ENCODE peak calls at places on chromosomes 6 and 20, in six cellular contexts. N is NAMALWA, B is upper lobe of right lung, Z is AG04450, R is right cardiac atrium, A is nucleus accumbens. C is an unnamed sample.

GRCh38 chr6:45930419-45931059 is 85.1 kb downstream of the CLIC5 start:
- DNase-seq in N (peak), B (peak), Z (peak), R (peak), A (peak), C (no peak)

GRCh38 chr20:3640259-3640658 is 22.9 kb downstream of the GFRA4 start:
- DNase-seq in N (no peak), B (no peak), Z (no peak), R (no peak), A (no peak), C (no peak)

GRCh38 chr6:111972714-111973678 is 80.9 kb upstream of the CCN6 start:
- DNase-seq in N (no peak), B (no peak), Z (peak), R (peak), A (no peak), C (peak)

GRCh38 chr20:51661609-51662178 is 106.5 kb downstream of the ATP9A start:
- DNase-seq in N (no peak), B (no peak), Z (no peak), R (no peak), A (no peak), C (no peak)

GRCh38 chr20:62161347-62161746 is 17.8 kb downstream of the SS18L1 start:
- DNase-seq in N (no peak), B (no peak), Z (no peak), R (no peak), A (no peak), C (no peak)

GRCh38 chr20:55947701-55948100 is 57.6 kb downstream of the CBLN4 start:
- DNase-seq in N (no peak), B (no peak), Z (no peak), R (no peak), A (no peak), C (no peak)

GRCh38 chr20:25005220-25005619 is 12.7 kb upstream of the APMAP start:
- DNase-seq in N (no peak), B (peak), Z (no peak), R (no peak), A (no peak), C (no peak)

GRCh38 chr6:170423814-170424633 is 117.5 kb downstream of the FAM120B start:
- DNase-seq in N (no peak), B (no peak), Z (no peak), R (no peak), A (no peak), C (no peak)

GRCh38 chr6:44661221-44661609 is 273.7 kb downstream of the CDC5L start:
- DNase-seq in N (no peak), B (no peak), Z (no peak), R (no peak), A (no peak), C (no peak)

GRCh38 chr6:160974304-160974771 is 17.2 kb upstream of the MAP3K4 start:
- DNase-seq in N (no peak), B (no peak), Z (peak), R (peak), A (no peak), C (no peak)

GRCh38 chr20:59822291-59823029 is 111.0 kb downstream of the SYCP2 start:
- DNase-seq in N (no peak), B (no peak), Z (no peak), R (no peak), A (no peak), C (no peak)

GRCh38 chr20:61230-61629 is 26.2 kb upstream of the DEFB125 start:
- DNase-seq in N (no peak), B (no peak), Z (no peak), R (no peak), A (no peak), C (no peak)

GRCh38 chr6:27471365-27472115 is 1.4 kb downstream of the ZNF184 start:
- DNase-seq in N (peak), B (no peak), Z (no peak), R (no peak), A (no peak), C (no peak)

GRCh38 chr6:3455121-3455489 is 1.7 kb downstream of the SLC22A23 start:
- DNase-seq in N (no peak), B (no peak), Z (no peak), R (no peak), A (no peak), C (no peak)

GRCh38 chr6:106145741-106146227 is 59.6 kb downstream of the PRDM1 start:
- DNase-seq in N (no peak), B (no peak), Z (no peak), R (no peak), A (no peak), C (no peak)

GRCh38 chr6:88584581-88584980 is 378.8 kb downstream of the RNGTT start:
- DNase-seq in N (no peak), B (no peak), Z (no peak), R (no peak), A (no peak), C (no peak)

GRCh38 chr6:152059909-152060308 is 252.4 kb downstream of the ESR1 start:
- DNase-seq in N (no peak), B (no peak), Z (no peak), R (no peak), A (no peak), C (no peak)

GRCh38 chr20:62606551-62607201 is 35.6 kb upstream of the SLCO4A1 start:
- DNase-seq in N (peak), B (no peak), Z (no peak), R (peak), A (no peak), C (no peak)

GRCh38 chr6:169293196-169293595 is 39.5 kb upstream of the THBS2 start:
- DNase-seq in N (no peak), B (no peak), Z (no peak), R (no peak), A (no peak), C (no peak)

GRCh38 chr6:15929685-15930084 is 199.2 kb upstream of the MYLIP start:
- DNase-seq in N (no peak), B (no peak), Z (no peak), R (no peak), A (no peak), C (no peak)